ENCODE peak calls at places on chromosomes 11 and 22, in seven cellular contexts. S is tibial artery, P is psoas muscle, Y is A549, D is Peyer's patch, K is sigmoid colon, T is lung. C is an unnamed sample. For H3K4me1, the result is how much of the 10 kb centered on the place peaks cover.

GRCh38 chr22:31036671-31037550 is 44.2 kb upstream of the SMTN start:
- DNase-seq in D (peak), T (no peak), K (peak), P (no peak), S (peak), Y (peak), C (no peak)

GRCh38 chr11:79054636-79055035 is 386.2 kb downstream of the TENM4 start:
- DNase-seq in Y (no peak), S (no peak), P (no peak), D (no peak), T (no peak), K (no peak), C (no peak)

GRCh38 chr22:30695871-30696655 is 1.4 kb downstream of the OSBP2 start:
- DNase-seq in S (no peak), K (no peak), T (no peak), Y (no peak), P (no peak), D (no peak), C (no peak)

GRCh38 chr22:46052801-46053562 is 76.0 kb upstream of the WNT7B start:
- DNase-seq in K (peak), S (peak), T (peak), P (peak), D (peak), Y (no peak), C (peak)

GRCh38 chr11:75536786-75537629 is 11.3 kb upstream of the GDPD5 start:
- DNase-seq in S (no peak), K (no peak), T (no peak), Y (peak), P (no peak), D (peak), C (no peak)

GRCh38 chr11:27011560-27012253 is 17.8 kb downstream of the FIBIN start:
- DNase-seq in P (no peak), Y (no peak), T (no peak), D (no peak), K (no peak), S (no peak), C (no peak)

GRCh38 chr22:40534379-40535188 is 101.9 kb downstream of the MRTFA start:
- DNase-seq in P (no peak), S (no peak), Y (no peak), D (no peak), T (no peak), K (no peak), C (no peak)

GRCh38 chr22:27918351-27919221 is 470 bp downstream of the PITPNB start:
- DNase-seq in S (peak), T (peak), K (peak), Y (peak), P (peak), D (peak), C (peak)

GRCh38 chr11:133072858-133073582 is 459.3 kb downstream of the OPCML start:
- DNase-seq in S (no peak), T (no peak), Y (no peak), P (no peak), K (no peak), D (no peak), C (no peak)

GRCh38 chr11:11113676-11114075 is 239.4 kb downstream of the CSNK2A3 start:
- DNase-seq in P (no peak), S (no peak), T (no peak), K (no peak), Y (no peak), D (no peak), C (no peak)
- H3K27ac ChIP-seq in P (no peak), S (no peak), T (no peak), K (no peak), Y (no peak), D (no peak), C (no peak)

GRCh38 chr11:63768232-63769043 is at the start of gene ZFTA:
- DNase-seq in D (peak), P (peak), S (no peak), T (no peak), Y (peak), K (peak), C (peak)

GRCh38 chr11:63767415-63768231 is 952 bp downstream of the ZFTA start:
- DNase-seq in P (peak), T (peak), D (peak), K (peak), Y (peak), S (peak), C (peak)

GRCh38 chr11:63769044-63769718 is 606 bp upstream of the ZFTA start:
- DNase-seq in T (no peak), P (peak), Y (no peak), K (peak), S (no peak), D (peak), C (peak)

GRCh38 chr11:63770763-63771162 is 2.2 kb upstream of the ZFTA start:
- DNase-seq in P (no peak), Y (no peak), D (no peak), T (no peak), S (no peak), K (no peak), C (no peak)

DNA sequence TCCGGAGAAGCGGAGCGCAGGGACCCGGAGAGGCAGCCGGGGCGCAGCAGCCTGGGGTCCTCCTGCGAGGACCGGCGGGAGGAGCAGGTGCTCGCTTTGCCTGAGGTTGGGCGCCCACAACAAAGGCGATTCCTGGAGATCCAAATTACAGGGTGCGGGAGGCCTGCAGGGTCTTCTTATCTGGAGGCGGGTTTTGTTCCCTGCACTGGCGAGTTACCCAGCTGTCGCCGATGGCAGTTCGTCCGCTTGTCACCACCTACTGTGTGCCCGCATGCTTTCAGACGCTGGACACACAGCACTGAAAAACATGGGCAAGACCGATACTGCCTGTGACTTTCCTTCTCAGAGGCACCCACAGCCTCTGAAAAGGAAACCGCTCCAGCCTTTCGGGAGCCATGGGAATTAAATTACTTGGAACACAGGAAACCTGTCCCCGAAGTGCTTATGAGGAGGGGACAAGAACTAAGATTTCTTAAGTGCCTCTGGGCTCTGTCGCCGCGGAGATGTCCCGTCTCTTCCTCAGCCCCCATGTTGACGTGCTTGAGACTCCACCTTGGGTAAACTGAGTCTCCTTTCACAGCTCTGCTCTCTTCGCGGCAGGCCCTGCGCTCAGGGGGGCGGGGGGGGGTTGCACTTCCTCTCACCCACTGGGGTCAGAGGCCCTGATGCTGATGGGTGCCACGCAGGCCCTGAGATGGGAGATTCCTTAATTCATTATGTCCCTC is 1.3 kb upstream of the ZFTA start:
- DNase-seq in K (peak), T (no peak), Y (no peak), P (peak), D (no peak), S (no peak), C (peak)
- H3K4me3 ChIP-seq in K (peak), T (peak), Y (peak), P (peak), D (peak), S (peak), C (peak)

GRCh38 chr22:20183823-20184222 is 33.0 kb upstream of the CCDC188 start:
- DNase-seq in S (no peak), K (no peak), Y (no peak), P (no peak), T (no peak), D (no peak), C (no peak)
- H3K4me1 ChIP-seq in S (under half), K (under half), Y (under half), P (under half), T (under half), D (under half), C (under half)

GRCh38 chr11:5698281-5698680 is 8.7 kb downstream of the TRIM22 start:
- DNase-seq in Y (no peak), P (no peak), T (no peak), K (no peak), S (no peak), D (no peak), C (no peak)

GRCh38 chr11:5701184-5701583 is 11.6 kb downstream of the TRIM22 start:
- DNase-seq in Y (no peak), D (no peak), S (no peak), P (no peak), T (no peak), K (no peak), C (no peak)

GRCh38 chr11:5705688-5706087 is 16.1 kb downstream of the TRIM22 start:
- DNase-seq in Y (no peak), D (no peak), P (no peak), K (no peak), S (no peak), T (no peak), C (no peak)

GRCh38 chr11:5700422-5701064 is 11.0 kb downstream of the TRIM22 start:
- DNase-seq in P (no peak), T (no peak), Y (no peak), D (no peak), S (no peak), K (no peak), C (no peak)

GRCh38 chr11:5703741-5704536 is 14.3 kb downstream of the TRIM22 start:
- DNase-seq in D (no peak), K (no peak), S (no peak), T (no peak), Y (no peak), P (no peak), C (no peak)
- H3K27ac ChIP-seq in D (no peak), K (no peak), S (no peak), T (no peak), Y (no peak), P (no peak), C (no peak)

GRCh38 chr11:2444301-2445106 is at the start of the genes KCNQ1 and TRPM5:
- DNase-seq in T (peak), D (peak), Y (peak), K (no peak), P (peak), S (no peak), C (no peak)
- H3K4me3 ChIP-seq in T (peak), D (peak), Y (peak), K (peak), P (peak), S (peak), C (peak)

GRCh38 chr22:21570398-21570797 is 2.9 kb downstream of the UBE2L3 start:
- DNase-seq in D (no peak), P (no peak), T (no peak), S (no peak), K (no peak), Y (no peak), C (no peak)

GRCh38 chr22:21573750-21574494 is 6.4 kb downstream of the UBE2L3 start:
- DNase-seq in T (no peak), K (no peak), S (no peak), D (no peak), Y (no peak), P (no peak), C (no peak)

GRCh38 chr22:21569459-21570161 is 2.1 kb downstream of the UBE2L3 start:
- DNase-seq in K (no peak), S (no peak), P (no peak), T (no peak), D (no peak), Y (no peak), C (no peak)

GRCh38 chr22:21571679-21572078 is 4.2 kb downstream of the UBE2L3 start:
- DNase-seq in Y (no peak), P (no peak), K (no peak), D (no peak), S (no peak), T (no peak), C (no peak)

DNA sequence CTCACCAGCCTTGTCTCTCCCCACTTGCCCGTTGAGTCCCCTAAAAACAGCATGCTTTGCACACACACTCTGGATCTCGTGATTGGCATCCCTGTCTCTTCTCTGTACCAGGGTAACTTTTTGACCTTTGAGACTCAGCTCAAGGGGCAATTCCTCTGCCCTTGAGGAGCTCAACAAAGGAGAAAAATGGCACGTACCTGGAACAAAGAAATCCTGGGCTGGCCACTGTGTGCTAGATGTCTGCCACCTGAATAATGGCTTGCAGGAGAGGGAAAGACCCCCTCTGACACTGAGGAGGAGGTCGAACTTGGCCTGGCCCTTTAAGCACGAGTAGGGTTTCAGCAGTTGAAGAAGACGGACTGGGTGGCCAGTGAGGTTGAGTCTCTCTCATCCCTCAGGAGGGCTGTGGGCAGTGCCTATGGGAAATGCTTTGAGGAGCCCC is 5.8 kb downstream of the UBE2L3 start:
- DNase-seq in T (no peak), P (no peak), Y (no peak), D (no peak), S (no peak), K (no peak), C (no peak)
- H3K4me1 ChIP-seq in T (under half), P (half or more), Y (half or more), D (half or more), S (under half), K (half or more), C (under half)

DNA sequence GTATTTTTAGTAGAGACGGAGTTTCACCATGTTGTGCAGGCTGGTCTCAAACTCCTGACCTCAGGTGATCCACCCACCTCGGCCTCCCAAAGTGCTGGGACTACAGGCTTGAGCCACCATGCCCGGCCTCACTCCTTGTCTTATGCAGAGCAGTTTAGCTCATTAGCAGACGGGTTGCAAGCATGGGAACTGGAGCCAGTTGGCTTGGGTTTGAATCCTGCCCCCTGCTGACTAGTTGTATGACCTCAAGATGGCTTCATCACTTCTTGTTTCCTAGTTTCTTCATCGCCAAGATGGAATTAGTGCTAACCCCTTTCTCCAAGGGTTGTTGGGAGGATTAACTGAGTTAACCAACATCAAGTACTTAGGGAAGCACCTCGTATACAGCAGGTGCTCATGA is 23.4 kb upstream of the RASD2 start:
- DNase-seq in P (no peak), Y (no peak), S (no peak), D (no peak), T (no peak), K (no peak), C (no peak)
- H3K27ac ChIP-seq in P (no peak), Y (no peak), S (no peak), D (no peak), T (no peak), K (no peak), C (no peak)

DNA sequence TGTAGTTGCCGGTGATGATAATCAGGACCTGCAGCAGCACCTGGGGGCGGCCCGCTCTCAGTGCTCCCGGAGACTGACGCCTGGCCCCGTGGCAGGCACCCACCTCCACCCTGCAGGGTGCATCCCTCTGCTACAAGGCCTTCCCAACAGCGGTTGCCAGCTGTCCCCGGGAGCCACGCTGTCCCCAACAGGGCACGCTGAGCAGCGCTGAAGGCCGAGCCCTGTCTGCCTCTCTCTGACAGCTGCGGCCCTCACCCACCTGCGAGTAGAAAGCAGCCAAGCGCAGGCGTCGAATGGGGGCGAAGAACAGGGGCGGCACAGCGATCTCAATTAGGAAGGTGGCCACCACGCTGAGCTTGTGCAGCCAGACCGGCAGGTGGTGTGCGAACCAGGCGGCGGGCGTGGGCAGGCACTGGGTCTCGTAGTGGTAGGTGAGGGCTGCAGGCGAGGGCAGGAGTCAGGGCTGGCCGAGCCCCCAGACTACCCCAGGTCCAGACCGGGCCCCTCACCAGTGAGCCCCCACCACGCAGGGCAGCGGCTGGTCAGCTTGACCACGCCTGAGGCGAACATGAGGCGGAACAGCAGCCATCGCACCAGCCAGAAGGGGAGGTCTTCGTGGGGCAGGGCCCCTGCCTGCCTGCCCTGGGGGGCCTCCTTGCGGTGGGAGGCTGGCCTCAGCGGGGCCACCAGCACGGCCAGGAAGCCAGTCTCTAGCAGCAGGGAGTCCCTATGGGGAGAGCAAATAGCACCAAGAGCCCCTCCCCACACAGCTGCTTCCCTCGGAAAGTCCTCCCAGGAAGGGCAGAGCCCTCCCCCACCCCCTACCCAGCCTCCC is 1.5 kb downstream of the LMF2 start:
- DNase-seq in P (no peak), Y (no peak), K (peak), D (no peak), S (no peak), T (no peak), C (no peak)
- H3K4me3 ChIP-seq in P (peak), Y (no peak), K (peak), D (no peak), S (peak), T (no peak), C (no peak)

GRCh38 chr11:83172551-83172950 is 15.6 kb downstream of the PCF11 start:
- DNase-seq in K (no peak), S (no peak), P (no peak), Y (no peak), T (no peak), D (no peak), C (no peak)
- H3K4me1 ChIP-seq in K (half or more), S (under half), P (half or more), Y (under half), T (under half), D (half or more), C (half or more)

GRCh38 chr11:126313826-126314225 is 10.0 kb downstream of the DCPS start:
- DNase-seq in P (no peak), T (no peak), K (no peak), Y (no peak), D (no peak), S (no peak), C (no peak)

GRCh38 chr11:126322996-126323395 is 19.1 kb downstream of the DCPS start:
- DNase-seq in T (no peak), K (no peak), Y (no peak), D (no peak), S (no peak), P (no peak), C (no peak)

GRCh38 chr11:126318642-126319373 is 14.9 kb downstream of the DCPS start:
- DNase-seq in Y (no peak), K (peak), T (peak), D (no peak), S (peak), P (no peak), C (no peak)

GRCh38 chr11:126317681-126318641 is 14.1 kb downstream of the DCPS start:
- DNase-seq in T (peak), D (peak), K (peak), S (peak), P (peak), Y (no peak), C (peak)

GRCh38 chr11:126319374-126319740 is 15.5 kb downstream of the DCPS start:
- DNase-seq in P (no peak), T (no peak), S (no peak), D (no peak), K (peak), Y (no peak), C (no peak)
- H3K27ac ChIP-seq in P (peak), T (peak), S (peak), D (peak), K (peak), Y (no peak), C (peak)